ENCODE peak calls at places on chromosome 14, in nine cellular contexts. B, G, P, X, A, H, F, E and Q are unnamed samples.

GRCh38 chr14:96408608-96409007 is 16.7 kb downstream of the AK7 start:
- DNase-seq in P (no peak), E (no peak), B (no peak), A (no peak), H (no peak), G (no peak), F (no peak), X (no peak), Q (no peak)

GRCh38 chr14:99393059-99393655 is 87.5 kb downstream of the SETD3 start:
- DNase-seq in G (peak; percentile 38), P (no peak), A (peak; percentile 17), X (peak; percentile 61), B (peak; percentile 74), H (peak; percentile 56), F (peak; percentile 58), E (no peak), Q (peak; percentile 63)

GRCh38 chr14:55562135-55562534 is 17.9 kb upstream of the KTN1 start:
- DNase-seq in H (no peak), P (no peak), X (no peak), G (no peak), E (no peak), B (no peak), A (no peak), F (no peak), Q (no peak)

GRCh38 chr14:94570440-94570839 is 9.2 kb downstream of the SERPINA4 start:
- DNase-seq in E (no peak), B (no peak), H (no peak), G (no peak), F (no peak), X (no peak), A (no peak), P (no peak), Q (no peak)

GRCh38 chr14:72745991-72746980 is 147.6 kb downstream of the DPF3 start:
- DNase-seq in G (no peak), F (no peak), B (no peak), H (no peak), P (no peak), A (peak; percentile 87), E (no peak), X (no peak), Q (no peak)

GRCh38 chr14:74698894-74699293 is 14.0 kb downstream of the AREL1 start:
- DNase-seq in H (no peak), A (no peak), B (no peak), X (no peak), P (no peak), E (no peak), G (no peak), F (no peak), Q (no peak)

GRCh38 chr14:100554082-100554677 is 33.0 kb downstream of the BEGAIN start:
- DNase-seq in B (no peak), F (peak; percentile 43), X (no peak), H (no peak), P (peak; percentile 59), G (no peak), E (no peak), A (no peak), Q (no peak)

GRCh38 chr14:66228267-66228970 is 257.8 kb upstream of the CCDC196 start:
- DNase-seq in B (no peak), X (no peak), A (peak; percentile 77), E (no peak), F (no peak), H (no peak), P (no peak), G (no peak), Q (no peak)

GRCh38 chr14:67409461-67409860 is 2.5 kb downstream of the PLEK2 start:
- DNase-seq in P (no peak), A (no peak), G (no peak), F (no peak), H (no peak), E (no peak), B (no peak), X (no peak), Q (no peak)

GRCh38 chr14:32417956-32418552 is 89.0 kb downstream of the AKAP6 start:
- DNase-seq in A (peak; percentile 79), F (no peak), P (peak; percentile 62), G (no peak), E (no peak), B (no peak), X (no peak), H (no peak), Q (no peak)

GRCh38 chr14:91302391-91302790 is 57.9 kb upstream of the GPR68 start:
- DNase-seq in H (no peak), F (no peak), B (no peak), X (no peak), P (no peak), E (no peak), G (no peak), A (no peak), Q (no peak)

GRCh38 chr14:87967496-87967895 is 25.5 kb downstream of the GALC start:
- DNase-seq in F (no peak), P (no peak), B (no peak), X (no peak), A (no peak), E (no peak), G (no peak), H (no peak), Q (no peak)

GRCh38 chr14:24952851-24953666 is 96.9 kb downstream of the STXBP6 start:
- DNase-seq in A (no peak), H (no peak), E (no peak), F (no peak), B (peak; percentile 49), X (no peak), G (no peak), P (peak; percentile 27), Q (peak; percentile 30)
- TF ChIP-seq CTCF in A (no peak), H (no peak), E (peak; percentile 48), F (peak; percentile 17), B (no peak), X (no peak), G (peak; percentile 26), P (no peak), Q (no peak)

GRCh38 chr14:48690349-48690748 is 895.8 kb downstream of the RPS29 start:
- DNase-seq in G (no peak), B (no peak), F (no peak), E (no peak), P (no peak), X (no peak), A (no peak), H (no peak), Q (no peak)
- TF ChIP-seq CTCF in G (peak; percentile 27), B (no peak), F (peak; percentile 10), E (peak; percentile 27), P (no peak), X (no peak), A (no peak), H (peak; percentile 51), Q (no peak)

GRCh38 chr14:53963491-53964227 is 7.0 kb upstream of the BMP4 start:
- DNase-seq in E (peak; percentile 51), B (peak; percentile 55), P (peak; percentile 49), F (peak; percentile 67), G (no peak), H (no peak), A (peak; percentile 53), X (no peak), Q (peak; percentile 57)
- TF ChIP-seq CTCF in E (peak; percentile 72), B (no peak), P (peak; percentile 39), F (peak; percentile 45), G (peak; percentile 21), H (no peak), A (peak; percentile 19), X (peak; percentile 20), Q (peak; percentile 38)

DNA sequence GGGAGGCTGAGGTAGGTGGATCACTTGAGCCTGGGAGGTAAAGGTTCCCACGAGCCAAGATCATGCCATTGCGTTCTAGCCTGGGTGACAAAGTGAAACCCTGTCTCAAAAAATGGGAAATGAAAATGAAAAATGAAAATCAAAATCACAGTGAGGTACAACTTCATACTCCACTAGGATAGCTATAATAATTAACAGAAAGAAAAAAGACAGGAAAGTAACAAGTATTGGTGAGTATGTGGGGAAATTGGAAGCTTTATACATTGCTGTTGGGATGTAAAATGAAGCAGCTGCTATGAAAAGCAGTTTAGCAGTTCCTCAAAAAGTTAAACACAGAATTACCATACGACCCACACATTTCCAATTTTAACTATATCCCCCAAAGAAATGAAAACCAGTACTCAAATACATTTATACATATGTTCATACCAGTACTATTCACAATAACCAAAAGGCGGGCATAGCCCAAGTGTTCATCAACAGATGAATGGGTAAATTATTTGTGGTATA is 22.2 kb downstream of the SGPP1 start:
- DNase-seq in X (no peak), E (no peak), H (peak; percentile 16), P (no peak), A (no peak), F (no peak), G (no peak), B (no peak), Q (no peak)
- TF ChIP-seq CTCF in X (no peak), E (no peak), H (no peak), P (no peak), A (no peak), F (no peak), G (no peak), B (no peak), Q (no peak)

DNA sequence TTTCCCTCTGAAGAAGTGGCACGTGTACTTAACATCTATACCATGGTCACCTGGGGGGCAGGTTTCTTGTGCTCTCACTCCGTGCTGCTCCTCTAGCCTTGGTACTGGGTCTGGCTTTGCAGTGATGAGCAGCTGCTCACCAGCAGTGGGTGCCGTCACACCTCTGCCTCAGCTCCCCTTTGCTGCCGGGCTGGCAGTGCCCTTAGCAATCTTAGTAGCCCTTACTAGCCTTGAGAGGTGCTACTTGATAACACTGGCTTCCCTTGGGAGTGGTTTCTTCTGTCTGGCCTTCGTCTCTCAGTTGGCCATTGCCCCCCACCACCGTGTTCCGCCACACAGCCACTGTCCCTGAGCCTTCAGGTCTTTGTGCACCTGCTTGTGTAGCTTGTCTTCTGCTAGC is 22.6 kb downstream of the KLC1 start:
- DNase-seq in F (no peak), G (no peak), A (no peak), P (no peak), E (no peak), B (peak; percentile 19), H (no peak), X (no peak), Q (no peak)
- TF ChIP-seq CTCF in F (no peak), G (no peak), A (no peak), P (no peak), E (no peak), B (no peak), H (peak; percentile 35), X (no peak), Q (no peak)

DNA sequence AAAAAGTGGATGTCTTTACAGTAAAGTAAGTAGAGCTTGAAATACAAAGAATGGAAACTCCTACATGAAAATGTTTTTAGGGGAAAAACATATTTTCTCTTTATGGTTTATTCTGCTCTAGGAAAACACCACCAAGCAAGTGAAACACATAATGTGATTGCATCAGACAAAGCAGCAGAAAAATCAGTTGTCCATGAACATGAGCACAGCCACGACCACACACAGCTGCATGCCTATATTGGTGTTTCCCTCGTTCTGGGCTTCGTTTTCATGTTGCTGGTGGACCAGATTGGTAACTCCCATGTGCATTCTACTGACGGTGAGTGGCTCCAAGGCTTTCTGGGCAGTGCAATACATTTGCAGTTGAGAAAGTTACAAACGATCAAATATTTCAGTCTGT is 42.6 kb upstream of the PLEKHD1 start:
- DNase-seq in H (peak; percentile 88), G (no peak), B (no peak), F (no peak), A (no peak), X (no peak), P (no peak), E (no peak), Q (no peak)
- TF ChIP-seq CTCF in H (no peak), G (no peak), B (no peak), F (no peak), A (no peak), X (no peak), P (no peak), E (no peak), Q (no peak)

GRCh38 chr14:61502459-61503093 is 181.2 kb downstream of the PRKCH start:
- DNase-seq in A (peak; percentile 66), H (peak; percentile 41), F (no peak), B (no peak), P (no peak), G (peak; percentile 53), X (no peak), E (no peak), Q (no peak)
- TF ChIP-seq CTCF in A (no peak), H (no peak), F (no peak), B (no peak), P (no peak), G (no peak), X (no peak), E (no peak), Q (no peak)